ENCODE peak calls at places on chromosome 15, in seven cellular contexts. F, Z, A, U, P, R and K are unnamed samples.

GRCh38 chr15:78629716-78630065 is 8.9 kb upstream of the CHRNA3 start:
- DNase-seq in P (no peak), A (no peak), F (no peak), Z (no peak), U (no peak), R (no peak), K (no peak)

GRCh38 chr15:89662893-89663673 is 7.8 kb upstream of the KIF7 start:
- DNase-seq in P (no peak), Z (no peak), U (peak), A (peak), R (no peak), F (peak), K (no peak)

GRCh38 chr15:25717116-25717755 is 145.9 kb downstream of the ATP10A start:
- DNase-seq in P (no peak), Z (no peak), R (no peak), U (no peak), A (no peak), F (no peak), K (no peak)

GRCh38 chr15:39495871-39496459 is 84.9 kb upstream of the THBS1 start:
- DNase-seq in P (no peak), U (no peak), Z (no peak), F (peak), R (no peak), A (no peak), K (no peak)

GRCh38 chr15:31339558-31339895 is 12.9 kb downstream of the KLF13 start:
- DNase-seq in P (peak), R (no peak), U (no peak), Z (no peak), A (no peak), F (no peak), K (no peak)

GRCh38 chr15:89770041-89770440 is 6.1 kb upstream of the MESP2 start:
- DNase-seq in F (no peak), U (no peak), Z (no peak), R (no peak), P (no peak), A (no peak), K (no peak)

GRCh38 chr15:51759557-51760070 is 8.2 kb downstream of the TMOD2 start:
- DNase-seq in F (peak), U (peak), Z (no peak), A (peak), P (no peak), R (no peak), K (no peak)

GRCh38 chr15:101326462-101327146 is 31.6 kb upstream of the SNRPA1 start:
- DNase-seq in R (no peak), F (no peak), U (no peak), Z (no peak), A (no peak), P (peak), K (no peak)